ENCODE peak calls at places on chromosomes 7 and 10, in seven cellular contexts. C, G, U, E, L, Q and X are unnamed samples.

GRCh38 chr7:128915841-128916642 is 5.5 kb upstream of the KCP start:
- DNase-seq in U (no peak), L (no peak), G (no peak), Q (no peak), C (no peak), E (no peak), X (no peak)

GRCh38 chr7:103989200-103989784 is at the start of gene RELN:
- DNase-seq in L (peak), Q (no peak), U (no peak), G (no peak), C (no peak), E (no peak), X (no peak)

GRCh38 chr10:93993782-93994668 is at the start of gene PLCE1:
- DNase-seq in U (peak), E (peak), G (no peak), Q (peak), C (peak), L (peak), X (peak)

GRCh38 chr10:50625663-50626062 is 1.9 kb upstream of the SGMS1 start:
- DNase-seq in G (no peak), Q (no peak), L (no peak), U (peak), C (no peak), E (no peak), X (no peak)

GRCh38 chr10:116465541-116465940 is 37.9 kb downstream of the PNLIPRP3 start:
- DNase-seq in L (no peak), Q (no peak), E (no peak), G (no peak), C (no peak), U (no peak), X (no peak)

GRCh38 chr10:75967491-75967890 is 536.1 kb downstream of the LRMDA start:
- DNase-seq in U (no peak), E (no peak), G (no peak), C (no peak), Q (no peak), L (no peak), X (no peak)

GRCh38 chr7:33970566-33970965 is 65.2 kb downstream of the BMPER start:
- DNase-seq in G (no peak), U (no peak), Q (no peak), E (no peak), C (no peak), L (no peak), X (no peak)

GRCh38 chr10:17848646-17849045 is 39.5 kb downstream of the MRC1 start:
- DNase-seq in Q (no peak), C (no peak), G (no peak), E (no peak), U (no peak), L (no peak), X (no peak)

GRCh38 chr7:140231779-140232491 is 55.2 kb upstream of the KDM7A start:
- DNase-seq in Q (no peak), E (peak), C (no peak), G (no peak), U (no peak), L (no peak), X (no peak)

GRCh38 chr10:43396928-43397624 is 11.9 kb downstream of the HNRNPF start:
- DNase-seq in E (peak), G (no peak), Q (peak), C (peak), L (peak), U (peak), X (peak)

GRCh38 chr7:128137096-128137655 is 103.9 kb upstream of the LEP start:
- DNase-seq in C (no peak), E (no peak), L (peak), G (no peak), U (no peak), Q (no peak), X (no peak)

GRCh38 chr7:94087664-94088352 is 83.7 kb upstream of the BET1 start:
- DNase-seq in G (peak), E (peak), L (peak), C (peak), U (peak), Q (peak), X (peak)

GRCh38 chr7:123580406-123581161 is 21.0 kb upstream of the ASB15 start:
- DNase-seq in E (no peak), U (no peak), L (peak), Q (no peak), C (no peak), G (no peak), X (no peak)

GRCh38 chr10:3538850-3539531 is 246.0 kb downstream of the KLF6 start:
- DNase-seq in L (peak), C (no peak), E (no peak), Q (peak), G (no peak), U (no peak), X (no peak)

GRCh38 chr10:102449321-102450123 is 1.8 kb downstream of the C10orf95 start:
- DNase-seq in Q (peak), G (peak), C (peak), L (no peak), U (no peak), E (peak), X (no peak)

GRCh38 chr10:57968328-57969016 is 299.2 kb downstream of the IPMK start:
- DNase-seq in U (no peak), Q (no peak), E (no peak), L (no peak), G (no peak), C (no peak), X (no peak)

GRCh38 chr10:127003032-127003685 is 97.9 kb downstream of the DOCK1 start:
- DNase-seq in L (no peak), C (no peak), G (no peak), Q (no peak), U (no peak), E (no peak), X (no peak)

GRCh38 chr10:101145750-101146391 is 14.8 kb downstream of the TLX1 start:
- DNase-seq in Q (no peak), L (no peak), G (no peak), C (no peak), U (no peak), E (no peak), X (no peak)

GRCh38 chr7:105365541-105366534 is 22.9 kb downstream of the SRPK2 start:
- DNase-seq in Q (no peak), C (no peak), L (no peak), U (no peak), E (no peak), G (no peak), X (no peak)

GRCh38 chr7:35694161-35694783 is 663 bp downstream of the HERPUD2 start:
- DNase-seq in Q (no peak), L (peak), E (no peak), U (no peak), G (no peak), C (peak), X (no peak)

GRCh38 chr7:76191783-76192240 is 9.9 kb upstream of the SRRM3 start:
- DNase-seq in U (no peak), G (no peak), C (no peak), E (no peak), L (peak), Q (no peak), X (no peak)

GRCh38 chr10:6610647-6611046 is 30.6 kb upstream of the PRKCQ start:
- DNase-seq in U (no peak), E (no peak), G (no peak), C (no peak), L (no peak), Q (no peak), X (no peak)

GRCh38 chr7:23377134-23377533 is 78.0 kb downstream of the MALSU1 start:
- DNase-seq in U (no peak), E (no peak), C (no peak), L (peak), G (no peak), Q (no peak), X (no peak)

GRCh38 chr10:74888947-74889661 is 62.7 kb downstream of the KAT6B start:
- DNase-seq in U (no peak), Q (no peak), E (no peak), L (no peak), G (no peak), C (no peak), X (no peak)

GRCh38 chr7:139673762-139674161 is 104.0 kb downstream of the HIPK2 start:
- DNase-seq in U (no peak), L (no peak), C (no peak), E (no peak), G (no peak), Q (no peak), X (no peak)

GRCh38 chr7:16015981-16016380 is 329.5 kb upstream of the MEOX2 start:
- DNase-seq in G (no peak), L (peak), U (no peak), Q (no peak), E (no peak), C (no peak), X (no peak)

GRCh38 chr10:44865289-44865671 is 45.9 kb upstream of the TMEM72 start:
- DNase-seq in U (peak), E (no peak), L (no peak), Q (peak), G (no peak), C (no peak), X (no peak)

GRCh38 chr7:37833818-37834146 is 14.6 kb upstream of the NME8 start:
- DNase-seq in C (no peak), E (no peak), G (no peak), Q (no peak), L (no peak), U (no peak), X (no peak)

GRCh38 chr7:43135129-43135528 is 22.7 kb downstream of the HECW1 start:
- DNase-seq in L (no peak), C (no peak), G (no peak), U (no peak), Q (no peak), E (no peak), X (no peak)

GRCh38 chr7:142460402-142461117 is 202.7 kb upstream of the PRSS58 start:
- DNase-seq in C (no peak), L (peak), E (no peak), Q (no peak), G (no peak), U (no peak), X (no peak)

GRCh38 chr7:138756591-138757222 is 41.1 kb upstream of the TMEM213 start:
- DNase-seq in L (no peak), G (no peak), C (no peak), E (no peak), Q (no peak), U (no peak), X (no peak)

GRCh38 chr10:88989423-88989822 is 1.2 kb upstream of the FAS start:
- DNase-seq in G (no peak), L (no peak), C (no peak), U (no peak), E (no peak), Q (no peak), X (no peak)

GRCh38 chr7:42046483-42046882 is 190.5 kb downstream of the GLI3 start:
- DNase-seq in E (no peak), Q (no peak), U (no peak), G (no peak), L (peak), C (no peak), X (no peak)

GRCh38 chr7:132705146-132705545 is 128.9 kb upstream of the PLXNA4 start:
- DNase-seq in Q (no peak), L (no peak), E (no peak), C (no peak), U (no peak), G (no peak), X (no peak)

GRCh38 chr10:63264852-63265617 is 131.9 kb downstream of the NRBF2 start:
- DNase-seq in G (no peak), Q (no peak), U (peak), E (peak), L (peak), C (peak), X (no peak)

GRCh38 chr10:59907918-59908807 is 1.8 kb upstream of the CCDC6 start:
- DNase-seq in E (peak), L (peak), C (peak), U (peak), G (no peak), Q (peak), X (no peak)

GRCh38 chr7:98286093-98286525 is 4.6 kb downstream of the BRI3 start:
- DNase-seq in Q (peak), U (no peak), G (no peak), L (peak), C (peak), E (peak), X (no peak)
- TF ChIP-seq POLR2A in Q (no peak), U (no peak), G (no peak), L (no peak), C (peak), E (no peak), X (no peak)

GRCh38 chr10:13099666-13100348 is at the start of gene OPTN:
- DNase-seq in U (peak), L (peak), Q (peak), C (peak), E (peak), G (peak), X (peak)
- TF ChIP-seq POLR2A in U (peak), L (peak), Q (peak), C (peak), E (peak), G (peak), X (peak)

GRCh38 chr7:149093228-149093627 is 2.7 kb upstream of the ZNF786 start:
- DNase-seq in G (no peak), Q (no peak), C (no peak), U (no peak), L (no peak), E (no peak), X (no peak)
- TF ChIP-seq POLR2A in G (no peak), Q (no peak), C (no peak), U (no peak), L (no peak), E (no peak), X (no peak)

GRCh38 chr7:520503-521161 is 986 bp upstream of the PDGFA start:
- DNase-seq in L (no peak), Q (peak), U (no peak), G (no peak), C (no peak), E (no peak), X (no peak)

GRCh38 chr7:519974-520458 is 370 bp upstream of the PDGFA start:
- DNase-seq in L (peak), G (no peak), C (peak), E (peak), Q (peak), U (peak), X (no peak)

GRCh38 chr7:519429-519973 is at the start of gene PDGFA:
- DNase-seq in Q (no peak), E (no peak), L (peak), C (peak), G (no peak), U (no peak), X (no peak)

GRCh38 chr7:517848-518629 is 1.6 kb downstream of the PDGFA start:
- DNase-seq in E (peak), Q (peak), C (peak), G (no peak), L (peak), U (peak), X (no peak)

GRCh38 chr7:518630-519428 is 817 bp downstream of the PDGFA start:
- DNase-seq in E (peak), G (no peak), C (peak), Q (peak), L (peak), U (peak), X (no peak)
- TF ChIP-seq POLR2A in E (peak), G (peak), C (peak), Q (peak), L (no peak), U (peak), X (no peak)

DNA sequence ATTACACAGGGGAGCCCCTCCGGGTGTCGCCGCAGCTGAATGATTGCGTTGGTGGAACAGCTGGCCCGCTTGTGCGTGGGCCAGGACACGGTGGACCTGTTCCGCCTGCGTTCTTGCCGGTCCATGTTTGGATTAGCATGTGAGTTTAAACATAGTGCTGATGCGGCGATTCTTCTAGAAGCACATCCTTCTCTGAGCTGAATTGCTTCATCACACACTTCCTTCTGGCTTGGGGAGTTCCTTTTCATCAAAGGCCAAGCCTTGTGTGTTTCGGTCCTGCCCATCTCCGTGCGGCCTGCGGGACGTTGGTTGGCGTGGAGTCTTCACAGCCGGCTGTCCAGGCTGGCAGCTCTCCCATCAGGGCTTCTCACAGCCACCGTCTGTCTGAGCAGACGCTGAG is 45.5 kb upstream of the SLC29A4 start:
- DNase-seq in U (no peak), C (peak), L (peak), E (peak), Q (peak), G (no peak), X (no peak)
- TF ChIP-seq POLR2A in U (no peak), C (no peak), L (no peak), E (no peak), Q (no peak), G (no peak), X (no peak)

GRCh38 chr10:132331259-132331955 is 586 bp upstream of the LRRC27 start:
- DNase-seq in Q (no peak), E (no peak), C (no peak), G (no peak), U (peak), L (no peak), X (no peak)

GRCh38 chr10:132330486-132330833 is 1.5 kb upstream of the LRRC27 start:
- DNase-seq in C (no peak), G (no peak), Q (no peak), L (no peak), E (no peak), U (no peak), X (no peak)

GRCh38 chr10:132333386-132333785 is 1.4 kb downstream of the LRRC27 start:
- DNase-seq in L (no peak), G (no peak), Q (no peak), U (no peak), C (no peak), E (no peak), X (no peak)

GRCh38 chr10:132329565-132330485 is 2.2 kb upstream of the LRRC27 start:
- DNase-seq in L (peak), E (no peak), C (no peak), Q (no peak), U (peak), G (no peak), X (no peak)

GRCh38 chr10:132331956-132332749 is at the start of gene LRRC27:
- DNase-seq in C (peak), L (peak), Q (peak), E (peak), G (peak), U (peak), X (peak)
- TF ChIP-seq POLR2A in C (peak), L (no peak), Q (peak), E (peak), G (peak), U (peak), X (no peak)

DNA sequence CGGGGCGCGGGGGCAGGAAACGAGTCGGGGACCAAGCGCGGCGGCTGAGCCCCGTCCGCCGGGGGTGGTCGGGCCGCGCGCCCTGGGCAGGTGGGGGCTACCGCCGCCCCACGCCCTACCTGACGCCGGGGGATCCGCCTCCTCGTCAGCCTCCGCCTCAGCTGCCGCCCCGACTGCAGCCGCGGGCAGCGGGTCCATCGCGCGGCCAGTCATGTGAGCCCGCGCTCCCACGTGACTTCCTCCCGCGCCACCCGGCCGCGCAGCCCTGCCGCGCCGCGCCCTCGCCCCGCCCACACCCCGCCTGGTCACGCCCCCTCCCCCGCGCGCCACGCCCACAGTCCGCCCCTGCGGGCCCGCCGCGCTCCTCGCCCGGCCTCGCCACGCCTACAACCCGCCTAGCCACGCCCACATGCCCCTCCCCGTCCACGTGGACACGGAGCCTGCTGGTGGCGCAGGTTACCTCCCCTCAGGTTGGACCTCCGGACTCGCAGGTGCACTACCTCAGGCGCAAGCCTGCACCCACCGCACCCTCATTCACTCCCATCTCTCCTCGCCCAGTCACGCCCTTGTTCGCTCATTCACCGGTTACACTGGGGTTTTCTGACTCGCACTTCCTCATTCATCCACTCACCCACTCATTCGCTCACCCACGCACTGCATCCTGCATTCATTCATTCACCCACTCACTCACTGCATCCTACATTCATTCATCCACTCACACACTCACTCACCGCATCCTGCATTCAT is at the start of gene SNX8:
- DNase-seq in L (peak), U (peak), E (peak), C (peak), G (no peak), Q (peak), X (peak)
- TF ChIP-seq POLR2A in L (peak), U (peak), E (peak), C (peak), G (peak), Q (peak), X (peak)

GRCh38 chr7:25852249-25852994 is 299.6 kb upstream of the NFE2L3 start:
- DNase-seq in G (no peak), E (peak), U (no peak), Q (peak), L (no peak), C (no peak), X (no peak)
- TF ChIP-seq POLR2A in G (no peak), E (peak), U (no peak), Q (peak), L (no peak), C (no peak), X (no peak)